ENCODE peak calls at places on chromosomes 11 and 22, in six cellular contexts. One of them, this sample, is unnamed.

GRCh38 chr22:17396531-17396930 is 27.3 kb downstream of the CECR2 start:
- DNase-seq in prostate gland: no peak
- DNase-seq in psoas muscle: no peak
- DNase-seq in CD4-positive, alpha-beta T cell: no peak
- DNase-seq in upper lobe of right lung: no peak
- DNase-seq in lower lobe of right lung: no peak
- DNase-seq in this sample: no peak

GRCh38 chr11:82907376-82907775 is 5.8 kb downstream of the DDIAS start:
- DNase-seq in prostate gland: no peak
- DNase-seq in psoas muscle: no peak
- DNase-seq in CD4-positive, alpha-beta T cell: no peak
- DNase-seq in upper lobe of right lung: peak; percentile 69
- DNase-seq in lower lobe of right lung: peak; percentile 57
- DNase-seq in this sample: no peak

GRCh38 chr11:93073508-93074280 is 104.2 kb downstream of the MTNR1B start:
- DNase-seq in prostate gland: no peak
- DNase-seq in psoas muscle: no peak
- DNase-seq in CD4-positive, alpha-beta T cell: no peak
- DNase-seq in upper lobe of right lung: no peak
- DNase-seq in lower lobe of right lung: no peak
- DNase-seq in this sample: no peak

GRCh38 chr22:22410677-22411076 is 97.9 kb downstream of the ZNF280B start:
- DNase-seq in prostate gland: no peak
- DNase-seq in psoas muscle: no peak
- DNase-seq in CD4-positive, alpha-beta T cell: no peak
- DNase-seq in upper lobe of right lung: no peak
- DNase-seq in lower lobe of right lung: no peak
- DNase-seq in this sample: no peak

GRCh38 chr11:129457321-129457720 is 81.7 kb downstream of the BARX2 start:
- DNase-seq in prostate gland: peak; percentile 69
- DNase-seq in psoas muscle: no peak
- DNase-seq in CD4-positive, alpha-beta T cell: no peak
- DNase-seq in upper lobe of right lung: no peak
- DNase-seq in lower lobe of right lung: no peak
- DNase-seq in this sample: no peak

GRCh38 chr11:108873305-108873704 is 208.4 kb downstream of the DDX10 start:
- DNase-seq in prostate gland: no peak
- DNase-seq in psoas muscle: no peak
- DNase-seq in CD4-positive, alpha-beta T cell: no peak
- DNase-seq in upper lobe of right lung: no peak
- DNase-seq in lower lobe of right lung: no peak
- DNase-seq in this sample: no peak

GRCh38 chr11:131626761-131627160 is 256.3 kb downstream of the NTM start:
- DNase-seq in prostate gland: no peak
- DNase-seq in psoas muscle: no peak
- DNase-seq in CD4-positive, alpha-beta T cell: no peak
- DNase-seq in upper lobe of right lung: no peak
- DNase-seq in lower lobe of right lung: no peak
- DNase-seq in this sample: no peak

GRCh38 chr11:130188047-130188446 is 28.5 kb downstream of the ST14 start:
- DNase-seq in prostate gland: no peak
- DNase-seq in psoas muscle: no peak
- DNase-seq in CD4-positive, alpha-beta T cell: no peak
- DNase-seq in upper lobe of right lung: no peak
- DNase-seq in lower lobe of right lung: no peak
- DNase-seq in this sample: no peak

GRCh38 chr11:66123902-66124301 is 53.8 kb downstream of the PACS1 start:
- DNase-seq in prostate gland: peak; percentile 48
- DNase-seq in psoas muscle: no peak
- DNase-seq in CD4-positive, alpha-beta T cell: no peak
- DNase-seq in upper lobe of right lung: no peak
- DNase-seq in lower lobe of right lung: no peak
- DNase-seq in this sample: no peak

GRCh38 chr11:32526715-32527114 is 56.9 kb upstream of the EIF3M start:
- DNase-seq in prostate gland: no peak
- DNase-seq in psoas muscle: no peak
- DNase-seq in CD4-positive, alpha-beta T cell: no peak
- DNase-seq in upper lobe of right lung: no peak
- DNase-seq in lower lobe of right lung: no peak
- DNase-seq in this sample: no peak

GRCh38 chr22:30104501-30105156 is 24.4 kb downstream of the HORMAD2 start:
- DNase-seq in prostate gland: no peak
- DNase-seq in psoas muscle: no peak
- DNase-seq in CD4-positive, alpha-beta T cell: no peak
- DNase-seq in upper lobe of right lung: no peak
- DNase-seq in lower lobe of right lung: no peak
- DNase-seq in this sample: no peak

GRCh38 chr11:17707833-17708232 is 11.5 kb upstream of the MYOD1 start:
- DNase-seq in prostate gland: no peak
- DNase-seq in psoas muscle: no peak
- DNase-seq in CD4-positive, alpha-beta T cell: no peak
- DNase-seq in upper lobe of right lung: no peak
- DNase-seq in lower lobe of right lung: no peak
- DNase-seq in this sample: no peak

GRCh38 chr11:33891714-33892327 is at the start of gene LMO2:
- DNase-seq in prostate gland: no peak
- DNase-seq in psoas muscle: no peak
- DNase-seq in CD4-positive, alpha-beta T cell: no peak
- DNase-seq in upper lobe of right lung: no peak
- DNase-seq in lower lobe of right lung: no peak
- DNase-seq in this sample: no peak

GRCh38 chr22:47163481-47163875 is 401.0 kb downstream of the TBC1D22A start:
- DNase-seq in prostate gland: no peak
- DNase-seq in psoas muscle: no peak
- DNase-seq in CD4-positive, alpha-beta T cell: no peak
- DNase-seq in upper lobe of right lung: peak; percentile 46
- DNase-seq in lower lobe of right lung: peak; percentile 28
- DNase-seq in this sample: no peak

GRCh38 chr11:86741489-86742435 is 58.6 kb upstream of the PRSS23 start:
- DNase-seq in prostate gland: no peak
- DNase-seq in psoas muscle: no peak
- DNase-seq in CD4-positive, alpha-beta T cell: no peak
- DNase-seq in upper lobe of right lung: no peak
- DNase-seq in lower lobe of right lung: no peak
- DNase-seq in this sample: no peak

GRCh38 chr22:30894371-30894740 is 74.2 kb downstream of the MORC2 start:
- DNase-seq in prostate gland: no peak
- DNase-seq in psoas muscle: no peak
- DNase-seq in CD4-positive, alpha-beta T cell: no peak
- DNase-seq in upper lobe of right lung: no peak
- DNase-seq in lower lobe of right lung: no peak
- DNase-seq in this sample: no peak

GRCh38 chr11:33533668-33534067 is 167.0 kb downstream of the C11orf91 start:
- DNase-seq in prostate gland: no peak
- DNase-seq in psoas muscle: no peak
- DNase-seq in CD4-positive, alpha-beta T cell: no peak
- DNase-seq in upper lobe of right lung: no peak
- DNase-seq in lower lobe of right lung: no peak
- DNase-seq in this sample: no peak

GRCh38 chr11:14448229-14448628 is 51.4 kb downstream of the COPB1 start:
- DNase-seq in prostate gland: no peak
- DNase-seq in psoas muscle: no peak
- DNase-seq in CD4-positive, alpha-beta T cell: no peak
- DNase-seq in upper lobe of right lung: no peak
- DNase-seq in lower lobe of right lung: no peak
- DNase-seq in this sample: no peak

GRCh38 chr22:39316440-39317083 is 2.9 kb downstream of the RPL3 start:
- DNase-seq in prostate gland: peak; percentile 84
- DNase-seq in psoas muscle: peak; percentile 80
- DNase-seq in CD4-positive, alpha-beta T cell: peak; percentile 63
- DNase-seq in upper lobe of right lung: peak; percentile 76
- DNase-seq in lower lobe of right lung: peak; percentile 74
- DNase-seq in this sample: peak; percentile 13

GRCh38 chr11:131674051-131674755 is 303.8 kb downstream of the NTM start:
- DNase-seq in prostate gland: peak; percentile 48
- DNase-seq in psoas muscle: peak; percentile 59
- DNase-seq in CD4-positive, alpha-beta T cell: no peak
- DNase-seq in upper lobe of right lung: peak; percentile 85
- DNase-seq in lower lobe of right lung: peak; percentile 73
- DNase-seq in this sample: peak; percentile 78

GRCh38 chr22:47168900-47169800 is 406.7 kb downstream of the TBC1D22A start:
- DNase-seq in prostate gland: no peak
- DNase-seq in psoas muscle: peak; percentile 9
- DNase-seq in CD4-positive, alpha-beta T cell: no peak
- DNase-seq in upper lobe of right lung: peak; percentile 54
- DNase-seq in lower lobe of right lung: peak; percentile 14
- DNase-seq in this sample: no peak

GRCh38 chr22:35736166-35736565 is 18.5 kb downstream of the APOL5 start:
- DNase-seq in prostate gland: no peak
- DNase-seq in psoas muscle: no peak
- DNase-seq in CD4-positive, alpha-beta T cell: no peak
- DNase-seq in upper lobe of right lung: no peak
- DNase-seq in lower lobe of right lung: no peak
- DNase-seq in this sample: no peak

GRCh38 chr11:79173615-79174014 is 267.2 kb downstream of the TENM4 start:
- DNase-seq in prostate gland: no peak
- DNase-seq in psoas muscle: peak; percentile 28
- DNase-seq in CD4-positive, alpha-beta T cell: no peak
- DNase-seq in upper lobe of right lung: no peak
- DNase-seq in lower lobe of right lung: no peak
- DNase-seq in this sample: no peak

GRCh38 chr11:8865304-8865703 is 45.7 kb upstream of the AKIP1 start:
- DNase-seq in prostate gland: no peak
- DNase-seq in psoas muscle: no peak
- DNase-seq in CD4-positive, alpha-beta T cell: no peak
- DNase-seq in upper lobe of right lung: no peak
- DNase-seq in lower lobe of right lung: no peak
- DNase-seq in this sample: no peak

GRCh38 chr11:120198787-120199469 is 11.9 kb upstream of the OAF start:
- DNase-seq in prostate gland: no peak
- DNase-seq in psoas muscle: no peak
- DNase-seq in CD4-positive, alpha-beta T cell: no peak
- DNase-seq in upper lobe of right lung: no peak
- DNase-seq in lower lobe of right lung: no peak
- DNase-seq in this sample: no peak

GRCh38 chr11:6404341-6405038 is 14.2 kb downstream of the SMPD1 start:
- DNase-seq in prostate gland: no peak
- DNase-seq in psoas muscle: no peak
- DNase-seq in CD4-positive, alpha-beta T cell: peak; percentile 57
- DNase-seq in upper lobe of right lung: no peak
- DNase-seq in lower lobe of right lung: peak; percentile 30
- DNase-seq in this sample: no peak

DNA sequence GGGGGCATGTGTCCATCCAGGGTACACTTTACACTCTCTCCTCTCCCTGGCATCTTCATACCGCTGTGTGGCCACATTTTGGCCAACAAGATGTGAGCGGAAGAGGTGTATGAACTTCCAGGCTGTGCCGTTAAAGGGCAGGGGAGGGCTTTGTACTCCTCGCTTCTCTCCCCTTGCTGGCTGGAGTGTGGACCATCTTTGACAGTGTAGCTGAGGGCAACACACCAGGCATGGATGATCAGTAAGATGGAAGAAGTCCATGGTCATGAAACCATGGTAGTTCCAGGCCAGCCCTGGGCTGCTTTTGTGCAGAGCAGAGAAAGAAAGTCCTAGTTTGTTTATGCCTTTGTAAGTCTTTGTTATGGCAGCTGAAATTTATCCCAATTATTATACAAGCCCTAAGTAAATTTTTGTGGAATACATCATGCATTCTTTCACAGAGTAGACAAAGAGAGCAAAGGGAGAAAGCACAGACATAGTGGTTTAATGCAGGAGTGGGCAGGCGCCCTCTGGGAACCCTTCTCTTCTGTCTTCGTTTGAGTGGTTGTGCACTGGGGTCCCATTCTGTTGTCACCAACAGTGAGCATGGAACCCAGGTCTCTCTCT is 70.4 kb downstream of the FBXO7 start:
- DNase-seq in prostate gland: no peak
- DNase-seq in psoas muscle: no peak
- DNase-seq in CD4-positive, alpha-beta T cell: no peak
- DNase-seq in upper lobe of right lung: no peak
- DNase-seq in lower lobe of right lung: no peak
- DNase-seq in this sample: no peak
- H3K27ac ChIP-seq in prostate gland: no peak overlapping the region
- H3K27ac ChIP-seq in psoas muscle: no peak overlapping the region
- H3K27ac ChIP-seq in CD4-positive, alpha-beta T cell: no peak overlapping the region
- H3K27ac ChIP-seq in upper lobe of right lung: peak overlapping the region; percentile 71
- H3K27ac ChIP-seq in lower lobe of right lung: peak overlapping the region; percentile 76
- H3K27ac ChIP-seq in this sample: no peak overlapping the region

GRCh38 chr11:3920148-3920852 is 64.8 kb downstream of the STIM1 start:
- DNase-seq in prostate gland: no peak
- DNase-seq in psoas muscle: peak; percentile 60
- DNase-seq in CD4-positive, alpha-beta T cell: peak; percentile 63
- DNase-seq in upper lobe of right lung: no peak
- DNase-seq in lower lobe of right lung: peak; percentile 54
- DNase-seq in this sample: no peak
- H3K27ac ChIP-seq in prostate gland: no peak overlapping the region
- H3K27ac ChIP-seq in psoas muscle: peak overlapping the region; percentile 54
- H3K27ac ChIP-seq in CD4-positive, alpha-beta T cell: no peak overlapping the region
- H3K27ac ChIP-seq in upper lobe of right lung: no peak overlapping the region
- H3K27ac ChIP-seq in lower lobe of right lung: no peak overlapping the region
- H3K27ac ChIP-seq in this sample: no peak overlapping the region

GRCh38 chr11:123168236-123168635 is 26.8 kb downstream of the CLMP start:
- DNase-seq in prostate gland: no peak
- DNase-seq in psoas muscle: no peak
- DNase-seq in CD4-positive, alpha-beta T cell: no peak
- DNase-seq in upper lobe of right lung: no peak
- DNase-seq in lower lobe of right lung: no peak
- DNase-seq in this sample: no peak
- H3K27ac ChIP-seq in prostate gland: no peak overlapping the region
- H3K27ac ChIP-seq in psoas muscle: no peak overlapping the region
- H3K27ac ChIP-seq in CD4-positive, alpha-beta T cell: no peak overlapping the region
- H3K27ac ChIP-seq in upper lobe of right lung: no peak overlapping the region
- H3K27ac ChIP-seq in lower lobe of right lung: no peak overlapping the region
- H3K27ac ChIP-seq in this sample: no peak overlapping the region

GRCh38 chr22:46063861-46064235 is 86.5 kb upstream of the PPARA start:
- DNase-seq in prostate gland: peak; percentile 61
- DNase-seq in psoas muscle: no peak
- DNase-seq in CD4-positive, alpha-beta T cell: no peak
- DNase-seq in upper lobe of right lung: peak; percentile 42
- DNase-seq in lower lobe of right lung: no peak
- DNase-seq in this sample: no peak

GRCh38 chr22:46062971-46063631 is 86.1 kb upstream of the WNT7B start:
- DNase-seq in prostate gland: no peak
- DNase-seq in psoas muscle: no peak
- DNase-seq in CD4-positive, alpha-beta T cell: no peak
- DNase-seq in upper lobe of right lung: peak; percentile 54
- DNase-seq in lower lobe of right lung: peak; percentile 24
- DNase-seq in this sample: no peak

GRCh38 chr22:46061431-46062231 is 84.7 kb upstream of the WNT7B start:
- DNase-seq in prostate gland: no peak
- DNase-seq in psoas muscle: no peak
- DNase-seq in CD4-positive, alpha-beta T cell: no peak
- DNase-seq in upper lobe of right lung: peak; percentile 62
- DNase-seq in lower lobe of right lung: peak; percentile 46
- DNase-seq in this sample: no peak

GRCh38 chr22:46061124-46061410 is 84.1 kb upstream of the WNT7B start:
- DNase-seq in prostate gland: no peak
- DNase-seq in psoas muscle: no peak
- DNase-seq in CD4-positive, alpha-beta T cell: no peak
- DNase-seq in upper lobe of right lung: peak; percentile 21
- DNase-seq in lower lobe of right lung: no peak
- DNase-seq in this sample: no peak

DNA sequence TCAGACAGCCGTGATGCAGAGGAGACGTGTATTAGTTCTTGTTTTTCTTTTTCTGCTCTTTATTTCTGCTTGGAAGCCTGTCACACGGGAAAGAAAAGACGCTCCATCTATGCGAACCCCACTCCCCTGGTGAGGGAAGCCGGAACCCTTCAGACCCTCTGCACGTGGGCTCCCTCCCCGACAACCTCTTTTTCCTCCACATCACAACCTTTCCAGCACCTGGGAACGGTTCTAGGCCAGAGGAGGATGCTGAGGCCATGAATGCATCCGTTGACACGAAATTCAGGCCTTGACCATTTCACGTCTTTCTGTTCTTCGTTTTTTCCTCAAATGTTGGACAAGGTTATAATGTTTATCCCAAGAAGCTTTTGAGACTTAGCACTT is 85.3 kb upstream of the WNT7B start:
- DNase-seq in prostate gland: no peak
- DNase-seq in psoas muscle: no peak
- DNase-seq in CD4-positive, alpha-beta T cell: no peak
- DNase-seq in upper lobe of right lung: no peak
- DNase-seq in lower lobe of right lung: no peak
- DNase-seq in this sample: no peak
- H3K27ac ChIP-seq in prostate gland: peak overlapping the region; percentile 100
- H3K27ac ChIP-seq in psoas muscle: peak overlapping the region; percentile 99
- H3K27ac ChIP-seq in CD4-positive, alpha-beta T cell: no peak overlapping the region
- H3K27ac ChIP-seq in upper lobe of right lung: peak overlapping the region; percentile 55
- H3K27ac ChIP-seq in lower lobe of right lung: peak overlapping the region; percentile 97
- H3K27ac ChIP-seq in this sample: peak overlapping the region; percentile 99